ENCODE peak calls at places on chromosomes 7 and 10, in ten cellular contexts. M is GOT3; W is hippocampal formation; X is activated CD8-positive, alpha-beta T cell treated with anti-CD3 and anti-CD28 coated beads, Interleukin-2, amount 10 ng/mL, durations not matched to agents 7 days and 5 days; E is cortex of kidney; S is uterus; T is neuronal stem cell; C is iPS-NIHi11; A is stimulated activated naive B cell treated with anti-CD40 and anti-IgM and Interleukin-4, amounts not matched to agents 10 μg/mL and 1 μg/mL and 100 μg/mL, for 72 hours; N is HCEC 1CT. F is an unnamed sample.

GRCh38 chr10:105188737-105189463 is 547.8 kb downstream of the SORCS3 start:
- DNase-seq in M (no peak), W (no peak), X (no peak), E (no peak), S (no peak), T (no peak), C (no peak), A (no peak), N (no peak), F (no peak)

GRCh38 chr7:112938895-112939588 is 147.6 kb downstream of the GPR85 start:
- DNase-seq in M (no peak), W (peak), X (peak), E (peak), S (peak), T (peak), C (peak), A (no peak), N (peak), F (no peak)

GRCh38 chr10:133373104-133373624 is at the start of gene ECHS1:
- DNase-seq in M (peak), W (peak), X (peak), E (no peak), S (peak), T (peak), C (peak), A (peak), N (peak), F (peak)

GRCh38 chr7:107940146-107940489 is 49.1 kb downstream of the DLD start:
- DNase-seq in M (no peak), W (no peak), X (no peak), E (no peak), S (no peak), T (no peak), C (no peak), A (no peak), N (no peak), F (no peak)

GRCh38 chr10:131513445-131513844 is 201.9 kb upstream of the TCERG1L start:
- DNase-seq in M (no peak), W (no peak), X (no peak), E (no peak), S (no peak), T (no peak), C (no peak), A (no peak), N (no peak), F (no peak)

GRCh38 chr10:69388488-69388887 is 28.2 kb downstream of the TACR2 start:
- DNase-seq in M (no peak), W (no peak), X (no peak), E (no peak), S (no peak), T (no peak), C (no peak), A (no peak), N (no peak), F (no peak)

GRCh38 chr7:157077021-157077420 is 61.7 kb upstream of the UBE3C start:
- DNase-seq in M (no peak), W (no peak), X (no peak), E (no peak), S (no peak), T (no peak), C (no peak), A (no peak), N (no peak), F (no peak)

GRCh38 chr7:43108255-43109011 is 4.0 kb upstream of the HECW1 start:
- DNase-seq in M (no peak), W (peak), X (peak), E (no peak), S (no peak), T (peak), C (peak), A (peak), N (peak), F (peak)

GRCh38 chr10:44369851-44370250 is 15.0 kb downstream of the CXCL12 start:
- DNase-seq in M (no peak), W (no peak), X (no peak), E (no peak), S (no peak), T (no peak), C (no peak), A (no peak), N (no peak), F (no peak)

GRCh38 chr10:29392376-29393021 is 103.6 kb downstream of the LYZL1 start:
- DNase-seq in M (no peak), W (peak), X (peak), E (no peak), S (peak), T (peak), C (peak), A (no peak), N (peak), F (no peak)

GRCh38 chr7:139224219-139224618 is 6.8 kb upstream of the UBN2 start:
- DNase-seq in M (no peak), W (no peak), X (no peak), E (no peak), S (no peak), T (no peak), C (no peak), A (no peak), N (no peak), F (no peak)

GRCh38 chr10:69853064-69853463 is 51.4 kb downstream of the COL13A1 start:
- DNase-seq in M (no peak), W (no peak), X (no peak), E (no peak), S (no peak), T (no peak), C (no peak), A (no peak), N (no peak), F (no peak)

GRCh38 chr7:1990001-1990670 is 242.6 kb downstream of the MAD1L1 start:
- DNase-seq in M (no peak), W (no peak), X (no peak), E (no peak), S (no peak), T (no peak), C (no peak), A (no peak), N (no peak), F (no peak)

GRCh38 chr7:44775383-44776107 is 20.9 kb upstream of the PPIA start:
- DNase-seq in M (no peak), W (no peak), X (no peak), E (no peak), S (no peak), T (no peak), C (peak), A (no peak), N (no peak), F (no peak)

GRCh38 chr7:124267154-124267553 is 234.3 kb upstream of the TMEM229A start:
- DNase-seq in M (no peak), W (no peak), X (no peak), E (no peak), S (no peak), T (no peak), C (no peak), A (no peak), N (no peak), F (no peak)

GRCh38 chr10:86711957-86712708 is 43.8 kb downstream of the LDB3 start:
- DNase-seq in M (no peak), W (peak), X (peak), E (no peak), S (peak), T (peak), C (peak), A (peak), N (peak), F (no peak)

GRCh38 chr10:68235111-68235510 is 3.2 kb upstream of the ATOH7 start:
- DNase-seq in M (no peak), W (no peak), X (no peak), E (no peak), S (no peak), T (no peak), C (no peak), A (no peak), N (no peak), F (no peak)

GRCh38 chr7:98079891-98080653 is 26.6 kb upstream of the LMTK2 start:
- DNase-seq in M (no peak), W (no peak), X (no peak), E (no peak), S (no peak), T (no peak), C (no peak), A (no peak), N (no peak), F (no peak)

GRCh38 chr10:78937388-78937787 is 131.4 kb upstream of the ZMIZ1 start:
- DNase-seq in M (no peak), W (no peak), X (no peak), E (no peak), S (no peak), T (no peak), C (no peak), A (no peak), N (no peak), F (no peak)

GRCh38 chr7:139403601-139404000 is 43.9 kb downstream of the LUC7L2 start:
- DNase-seq in M (no peak), W (no peak), X (no peak), E (no peak), S (no peak), T (no peak), C (no peak), A (no peak), N (no peak), F (no peak)

GRCh38 chr7:112982441-112983063 is 104.1 kb downstream of the GPR85 start:
- DNase-seq in M (no peak), W (no peak), X (no peak), E (no peak), S (no peak), T (no peak), C (no peak), A (no peak), N (no peak), F (no peak)

GRCh38 chr10:71112138-71112785 is 100.1 kb upstream of the UNC5B start:
- DNase-seq in M (no peak), W (no peak), X (no peak), E (no peak), S (no peak), T (no peak), C (no peak), A (no peak), N (no peak), F (no peak)

GRCh38 chr7:106848851-106849442 is 16.1 kb upstream of the PIK3CG start:
- DNase-seq in M (no peak), W (no peak), X (no peak), E (no peak), S (no peak), T (no peak), C (no peak), A (no peak), N (peak), F (no peak)

GRCh38 chr7:50812847-50813475 is 30.3 kb upstream of the GRB10 start:
- DNase-seq in M (no peak), W (no peak), X (no peak), E (no peak), S (peak), T (no peak), C (peak), A (no peak), N (peak), F (peak)

GRCh38 chr7:16083931-16084330 is 337.4 kb downstream of the CRPPA start:
- DNase-seq in M (no peak), W (no peak), X (no peak), E (no peak), S (no peak), T (no peak), C (peak), A (no peak), N (peak), F (no peak)

GRCh38 chr10:47326927-47327330 is 4.7 kb downstream of the GDF2 start:
- DNase-seq in M (no peak), W (no peak), X (no peak), E (no peak), S (no peak), T (no peak), C (no peak), A (no peak), N (no peak), F (no peak)

GRCh38 chr10:42959833-42960232 is 117.0 kb upstream of the RET start:
- DNase-seq in M (no peak), W (no peak), X (peak), E (no peak), S (no peak), T (no peak), C (no peak), A (no peak), N (no peak), F (no peak)

GRCh38 chr10:30373596-30374327 is 24.7 kb upstream of the MTPAP start:
- DNase-seq in M (no peak), W (no peak), X (peak), E (no peak), S (no peak), T (no peak), C (no peak), A (no peak), N (no peak), F (no peak)

GRCh38 chr7:78301361-78301760 is 502.8 kb downstream of the PHTF2 start:
- DNase-seq in M (no peak), W (no peak), X (no peak), E (no peak), S (no peak), T (no peak), C (no peak), A (no peak), N (peak), F (no peak)

GRCh38 chr7:155377071-155377836 is 79.6 kb downstream of the INSIG1 start:
- DNase-seq in M (no peak), W (no peak), X (no peak), E (no peak), S (no peak), T (no peak), C (no peak), A (no peak), N (no peak), F (no peak)

GRCh38 chr10:14784459-14785055 is 9.9 kb upstream of the FAM107B start:
- DNase-seq in M (no peak), W (no peak), X (no peak), E (no peak), S (no peak), T (no peak), C (no peak), A (no peak), N (no peak), F (no peak)

GRCh38 chr7:103729026-103729425 is 260.4 kb downstream of the RELN start:
- DNase-seq in M (no peak), W (no peak), X (no peak), E (no peak), S (no peak), T (no peak), C (no peak), A (no peak), N (no peak), F (no peak)

GRCh38 chr10:54958844-54959243 is 157.8 kb upstream of the PCDH15 start:
- DNase-seq in M (no peak), W (no peak), X (no peak), E (no peak), S (no peak), T (no peak), C (no peak), A (no peak), N (no peak), F (no peak)